ENCODE peak calls at places on chromosomes 7 and 10, in six cellular contexts. One of them, this sample, is unnamed.

GRCh38 chr7:134062460-134062859 is 64.7 kb upstream of the LRGUK start:
- DNase-seq in adrenal gland: peak; percentile 63
- DNase-seq in dorsolateral prefrontal cortex: no peak
- DNase-seq in GM23338: no peak
- DNase-seq in fibroblast of the aortic adventitia: no peak
- DNase-seq in HFF-Myc: no peak
- DNase-seq in this sample: no peak

GRCh38 chr7:22582860-22583640 is 83.1 kb upstream of the STEAP1B start:
- DNase-seq in fibroblast of the aortic adventitia: peak; percentile 95
- DNase-seq in GM23338: peak; percentile 77
- DNase-seq in HFF-Myc: peak; percentile 96
- DNase-seq in dorsolateral prefrontal cortex: no peak
- DNase-seq in adrenal gland: no peak
- DNase-seq in this sample: peak; percentile 75

GRCh38 chr7:132406039-132406438 is 170.2 kb downstream of the PLXNA4 start:
- DNase-seq in adrenal gland: no peak
- DNase-seq in GM23338: no peak
- DNase-seq in HFF-Myc: no peak
- DNase-seq in dorsolateral prefrontal cortex: no peak
- DNase-seq in fibroblast of the aortic adventitia: peak; percentile 64
- DNase-seq in this sample: peak; percentile 24

GRCh38 chr7:32905175-32905662 is 13.7 kb upstream of the KBTBD2 start:
- DNase-seq in fibroblast of the aortic adventitia: peak; percentile 82
- DNase-seq in HFF-Myc: peak; percentile 97
- DNase-seq in adrenal gland: peak; percentile 67
- DNase-seq in GM23338: peak; percentile 98
- DNase-seq in dorsolateral prefrontal cortex: peak; percentile 55
- DNase-seq in this sample: peak; percentile 93

GRCh38 chr10:79007037-79007842 is 61.5 kb upstream of the ZMIZ1 start:
- DNase-seq in fibroblast of the aortic adventitia: peak; percentile 28
- DNase-seq in dorsolateral prefrontal cortex: no peak
- DNase-seq in HFF-Myc: no peak
- DNase-seq in GM23338: no peak
- DNase-seq in adrenal gland: no peak
- DNase-seq in this sample: peak; percentile 41

GRCh38 chr7:13988011-13988410 is 1.5 kb downstream of the ETV1 start:
- DNase-seq in GM23338: no peak
- DNase-seq in dorsolateral prefrontal cortex: no peak
- DNase-seq in adrenal gland: no peak
- DNase-seq in fibroblast of the aortic adventitia: peak; percentile 51
- DNase-seq in HFF-Myc: no peak
- DNase-seq in this sample: peak; percentile 45

GRCh38 chr10:10804998-10805737 is 212.5 kb upstream of the CELF2 start:
- DNase-seq in fibroblast of the aortic adventitia: peak; percentile 93
- DNase-seq in HFF-Myc: no peak
- DNase-seq in adrenal gland: no peak
- DNase-seq in GM23338: no peak
- DNase-seq in dorsolateral prefrontal cortex: no peak
- DNase-seq in this sample: peak; percentile 93

GRCh38 chr7:8320174-8320573 is 58.2 kb upstream of the ICA1 start:
- DNase-seq in HFF-Myc: no peak
- DNase-seq in GM23338: no peak
- DNase-seq in fibroblast of the aortic adventitia: no peak
- DNase-seq in adrenal gland: no peak
- DNase-seq in dorsolateral prefrontal cortex: no peak
- DNase-seq in this sample: no peak

GRCh38 chr10:121952226-121952625 is 22.8 kb downstream of the NSMCE4A start:
- DNase-seq in GM23338: no peak
- DNase-seq in HFF-Myc: no peak
- DNase-seq in dorsolateral prefrontal cortex: no peak
- DNase-seq in adrenal gland: no peak
- DNase-seq in fibroblast of the aortic adventitia: peak; percentile 54
- DNase-seq in this sample: peak; percentile 89

GRCh38 chr7:105118612-105119600 is 104.9 kb downstream of the KMT2E start:
- DNase-seq in adrenal gland: no peak
- DNase-seq in fibroblast of the aortic adventitia: no peak
- DNase-seq in GM23338: no peak
- DNase-seq in HFF-Myc: no peak
- DNase-seq in dorsolateral prefrontal cortex: no peak
- DNase-seq in this sample: no peak

GRCh38 chr7:130147710-130148325 is 57.4 kb downstream of the TMEM209 start:
- DNase-seq in dorsolateral prefrontal cortex: no peak
- DNase-seq in fibroblast of the aortic adventitia: no peak
- DNase-seq in GM23338: no peak
- DNase-seq in HFF-Myc: no peak
- DNase-seq in adrenal gland: peak; percentile 31
- DNase-seq in this sample: no peak

GRCh38 chr10:49310460-49310859 is 11.5 kb downstream of the C10orf71 start:
- DNase-seq in dorsolateral prefrontal cortex: no peak
- DNase-seq in adrenal gland: no peak
- DNase-seq in fibroblast of the aortic adventitia: no peak
- DNase-seq in HFF-Myc: no peak
- DNase-seq in GM23338: no peak
- DNase-seq in this sample: peak; percentile 5

GRCh38 chr10:121928528-121928884 is 675 bp upstream of the ATE1 start:
- DNase-seq in fibroblast of the aortic adventitia: peak; percentile 36
- DNase-seq in HFF-Myc: no peak
- DNase-seq in dorsolateral prefrontal cortex: no peak
- DNase-seq in adrenal gland: peak; percentile 65
- DNase-seq in GM23338: no peak
- DNase-seq in this sample: peak; percentile 33

GRCh38 chr10:118723467-118723866 is 31.3 kb downstream of the CACUL1 start:
- DNase-seq in adrenal gland: no peak
- DNase-seq in GM23338: no peak
- DNase-seq in fibroblast of the aortic adventitia: peak; percentile 65
- DNase-seq in HFF-Myc: no peak
- DNase-seq in dorsolateral prefrontal cortex: no peak
- DNase-seq in this sample: peak; percentile 74

GRCh38 chr7:74449809-74450397 is 3.8 kb upstream of the GTF2IRD1 start:
- DNase-seq in HFF-Myc: peak; percentile 41
- DNase-seq in adrenal gland: peak; percentile 80
- DNase-seq in dorsolateral prefrontal cortex: no peak
- DNase-seq in GM23338: peak; percentile 93
- DNase-seq in fibroblast of the aortic adventitia: peak; percentile 64
- DNase-seq in this sample: peak; percentile 63

GRCh38 chr10:71260622-71261325 is 48.4 kb downstream of the UNC5B start:
- DNase-seq in fibroblast of the aortic adventitia: peak; percentile 85
- DNase-seq in GM23338: peak; percentile 70
- DNase-seq in adrenal gland: peak; percentile 65
- DNase-seq in dorsolateral prefrontal cortex: peak; percentile 52
- DNase-seq in HFF-Myc: no peak
- DNase-seq in this sample: peak; percentile 92

GRCh38 chr7:121005996-121006565 is 17.6 kb downstream of the CPED1 start:
- DNase-seq in GM23338: no peak
- DNase-seq in dorsolateral prefrontal cortex: no peak
- DNase-seq in adrenal gland: no peak
- DNase-seq in HFF-Myc: no peak
- DNase-seq in fibroblast of the aortic adventitia: no peak
- DNase-seq in this sample: no peak

DNA sequence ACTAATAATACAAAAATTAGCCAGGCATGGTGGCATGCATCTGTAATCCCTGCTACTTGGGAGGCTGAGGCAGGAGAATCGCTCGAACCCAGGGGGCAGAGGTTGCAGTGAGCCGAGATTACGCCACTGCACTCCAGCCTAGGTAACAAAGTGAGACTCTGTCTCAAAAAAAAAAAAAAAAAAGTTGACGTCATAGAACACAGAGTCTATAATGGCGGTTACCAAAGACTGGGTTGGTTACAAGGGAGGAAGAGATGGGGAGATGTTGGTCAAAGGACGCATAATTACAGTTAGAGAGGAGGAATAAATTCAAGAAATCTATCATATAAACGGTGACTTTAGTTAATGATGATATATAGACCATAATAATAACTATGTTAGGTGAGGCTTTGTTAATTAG is 309.7 kb upstream of the HGF start:
- DNase-seq in GM23338: no peak
- DNase-seq in adrenal gland: no peak
- DNase-seq in fibroblast of the aortic adventitia: no peak
- DNase-seq in HFF-Myc: no peak
- DNase-seq in dorsolateral prefrontal cortex: no peak
- DNase-seq in this sample: no peak
- TF ChIP-seq CTCF in GM23338: no peak
- TF ChIP-seq CTCF in adrenal gland: no peak
- TF ChIP-seq CTCF in fibroblast of the aortic adventitia: no peak
- TF ChIP-seq CTCF in HFF-Myc: no peak
- TF ChIP-seq CTCF in dorsolateral prefrontal cortex: no peak
- TF ChIP-seq CTCF in this sample: no peak

GRCh38 chr10:43421201-43421507 is 12.2 kb upstream of the HNRNPF start:
- DNase-seq in fibroblast of the aortic adventitia: no peak
- DNase-seq in adrenal gland: no peak
- DNase-seq in dorsolateral prefrontal cortex: no peak
- DNase-seq in GM23338: no peak
- DNase-seq in HFF-Myc: no peak
- DNase-seq in this sample: no peak

GRCh38 chr10:43419997-43420368 is 11.0 kb upstream of the HNRNPF start:
- DNase-seq in dorsolateral prefrontal cortex: no peak
- DNase-seq in fibroblast of the aortic adventitia: no peak
- DNase-seq in adrenal gland: no peak
- DNase-seq in GM23338: no peak
- DNase-seq in HFF-Myc: no peak
- DNase-seq in this sample: no peak

GRCh38 chr10:43424431-43424830 is 12.5 kb upstream of the ZNF487 start:
- DNase-seq in GM23338: no peak
- DNase-seq in adrenal gland: no peak
- DNase-seq in HFF-Myc: no peak
- DNase-seq in dorsolateral prefrontal cortex: no peak
- DNase-seq in fibroblast of the aortic adventitia: no peak
- DNase-seq in this sample: no peak

GRCh38 chr10:43420369-43421200 is 11.6 kb upstream of the HNRNPF start:
- DNase-seq in GM23338: peak; percentile 85
- DNase-seq in adrenal gland: peak; percentile 90
- DNase-seq in fibroblast of the aortic adventitia: peak; percentile 90
- DNase-seq in HFF-Myc: peak; percentile 52
- DNase-seq in dorsolateral prefrontal cortex: peak; percentile 65
- DNase-seq in this sample: peak; percentile 85

GRCh38 chr10:43421519-43421918 is 12.5 kb upstream of the HNRNPF start:
- DNase-seq in fibroblast of the aortic adventitia: no peak
- DNase-seq in GM23338: no peak
- DNase-seq in dorsolateral prefrontal cortex: no peak
- DNase-seq in HFF-Myc: no peak
- DNase-seq in adrenal gland: no peak
- DNase-seq in this sample: no peak
- H3K4me3 ChIP-seq in fibroblast of the aortic adventitia: no peak overlapping the region
- H3K4me3 ChIP-seq in GM23338: no peak overlapping the region
- H3K4me3 ChIP-seq in dorsolateral prefrontal cortex: peak overlapping the region; percentile 76
- H3K4me3 ChIP-seq in HFF-Myc: no peak overlapping the region
- H3K4me3 ChIP-seq in adrenal gland: no peak overlapping the region
- H3K4me3 ChIP-seq in this sample: no peak overlapping the region

GRCh38 chr10:26573674-26574073 is 123.8 kb upstream of the PDSS1 start:
- DNase-seq in adrenal gland: no peak
- DNase-seq in GM23338: peak; percentile 63
- DNase-seq in HFF-Myc: no peak
- DNase-seq in dorsolateral prefrontal cortex: no peak
- DNase-seq in fibroblast of the aortic adventitia: no peak
- DNase-seq in this sample: no peak
- TF ChIP-seq CTCF in adrenal gland: no peak
- TF ChIP-seq CTCF in GM23338: peak; percentile 53
- TF ChIP-seq CTCF in HFF-Myc: peak; percentile 15
- TF ChIP-seq CTCF in dorsolateral prefrontal cortex: no peak
- TF ChIP-seq CTCF in fibroblast of the aortic adventitia: no peak
- TF ChIP-seq CTCF in this sample: no peak

GRCh38 chr7:73435471-73436009 is 2.0 kb downstream of the FZD9 start:
- DNase-seq in adrenal gland: no peak
- DNase-seq in GM23338: no peak
- DNase-seq in dorsolateral prefrontal cortex: no peak
- DNase-seq in HFF-Myc: no peak
- DNase-seq in fibroblast of the aortic adventitia: no peak
- DNase-seq in this sample: no peak

GRCh38 chr7:73434701-73435069 is 1.1 kb downstream of the FZD9 start:
- DNase-seq in fibroblast of the aortic adventitia: no peak
- DNase-seq in adrenal gland: no peak
- DNase-seq in GM23338: no peak
- DNase-seq in dorsolateral prefrontal cortex: no peak
- DNase-seq in HFF-Myc: no peak
- DNase-seq in this sample: no peak

GRCh38 chr7:73432676-73433075 is 902 bp upstream of the FZD9 start:
- DNase-seq in GM23338: no peak
- DNase-seq in dorsolateral prefrontal cortex: no peak
- DNase-seq in HFF-Myc: no peak
- DNase-seq in fibroblast of the aortic adventitia: no peak
- DNase-seq in adrenal gland: no peak
- DNase-seq in this sample: no peak

GRCh38 chr7:73436031-73436929 is 2.7 kb downstream of the FZD9 start:
- DNase-seq in adrenal gland: no peak
- DNase-seq in GM23338: no peak
- DNase-seq in dorsolateral prefrontal cortex: no peak
- DNase-seq in HFF-Myc: no peak
- DNase-seq in fibroblast of the aortic adventitia: no peak
- DNase-seq in this sample: no peak

GRCh38 chr7:73433924-73434700 is 534 bp downstream of the FZD9 start:
- DNase-seq in dorsolateral prefrontal cortex: no peak
- DNase-seq in HFF-Myc: no peak
- DNase-seq in fibroblast of the aortic adventitia: no peak
- DNase-seq in adrenal gland: no peak
- DNase-seq in GM23338: peak; percentile 86
- DNase-seq in this sample: no peak
- H3K4me3 ChIP-seq in dorsolateral prefrontal cortex: peak overlapping the region; percentile 31
- H3K4me3 ChIP-seq in HFF-Myc: no peak overlapping the region
- H3K4me3 ChIP-seq in fibroblast of the aortic adventitia: peak overlapping the region; percentile 60
- H3K4me3 ChIP-seq in adrenal gland: no peak overlapping the region
- H3K4me3 ChIP-seq in GM23338: peak overlapping the region; percentile 41
- H3K4me3 ChIP-seq in this sample: no peak overlapping the region

GRCh38 chr10:8403711-8404371 is 349.4 kb downstream of the GATA3 start:
- DNase-seq in dorsolateral prefrontal cortex: no peak
- DNase-seq in HFF-Myc: no peak
- DNase-seq in adrenal gland: no peak
- DNase-seq in fibroblast of the aortic adventitia: no peak
- DNase-seq in GM23338: peak; percentile 70
- DNase-seq in this sample: no peak
- TF ChIP-seq CTCF in dorsolateral prefrontal cortex: no peak
- TF ChIP-seq CTCF in HFF-Myc: no peak
- TF ChIP-seq CTCF in adrenal gland: no peak
- TF ChIP-seq CTCF in fibroblast of the aortic adventitia: no peak
- TF ChIP-seq CTCF in GM23338: peak; percentile 63
- TF ChIP-seq CTCF in this sample: no peak

GRCh38 chr7:43585521-43585920 is 2.6 kb downstream of the STK17A start:
- DNase-seq in GM23338: no peak
- DNase-seq in adrenal gland: no peak
- DNase-seq in HFF-Myc: no peak
- DNase-seq in dorsolateral prefrontal cortex: no peak
- DNase-seq in fibroblast of the aortic adventitia: peak; percentile 90
- DNase-seq in this sample: peak; percentile 82
- H3K4me3 ChIP-seq in GM23338: no peak overlapping the region
- H3K4me3 ChIP-seq in adrenal gland: no peak overlapping the region
- H3K4me3 ChIP-seq in HFF-Myc: peak overlapping the region; percentile 85
- H3K4me3 ChIP-seq in dorsolateral prefrontal cortex: no peak overlapping the region
- H3K4me3 ChIP-seq in fibroblast of the aortic adventitia: peak overlapping the region; percentile 13
- H3K4me3 ChIP-seq in this sample: no peak overlapping the region

GRCh38 chr7:116167177-116167576 is 43.2 kb upstream of the TES start:
- DNase-seq in HFF-Myc: no peak
- DNase-seq in GM23338: peak; percentile 34
- DNase-seq in fibroblast of the aortic adventitia: no peak
- DNase-seq in dorsolateral prefrontal cortex: no peak
- DNase-seq in adrenal gland: no peak
- DNase-seq in this sample: no peak
- TF ChIP-seq CTCF in HFF-Myc: peak; percentile 11
- TF ChIP-seq CTCF in GM23338: peak; percentile 65
- TF ChIP-seq CTCF in fibroblast of the aortic adventitia: no peak
- TF ChIP-seq CTCF in dorsolateral prefrontal cortex: no peak
- TF ChIP-seq CTCF in adrenal gland: no peak
- TF ChIP-seq CTCF in this sample: peak; percentile 25

This sample was measured in fibroblast of mammary gland.